ENCODE peak calls at places on chromosomes 2 and 18, in ten cellular contexts. S, J, V, D, I, R, K, L, X and Z are unnamed samples.

GRCh38 chr2:61177727-61178549 is 15.9 kb downstream of the C2orf74 start:
- DNase-seq in S (peak; percentile 26), J (peak; percentile 90), V (peak; percentile 45), D (peak; percentile 62), I (peak; percentile 16), R (peak; percentile 27), K (no peak), L (peak; percentile 44), X (no peak), Z (no peak)

GRCh38 chr18:46756559-46757201 is at the start of gene ST8SIA5:
- DNase-seq in S (no peak), J (no peak), V (peak; percentile 20), D (peak; percentile 74), I (no peak), R (no peak), K (no peak), L (no peak), X (no peak), Z (peak; percentile 5)

GRCh38 chr18:43931439-43931838 is 654.1 kb upstream of the SYT4 start:
- DNase-seq in S (peak; percentile 37), J (no peak), V (no peak), D (no peak), I (no peak), R (no peak), K (peak; percentile 20), L (peak; percentile 31), X (no peak), Z (no peak)

GRCh38 chr2:170743530-170744239 is 26.5 kb upstream of the ERICH2 start:
- DNase-seq in S (no peak), J (no peak), V (no peak), D (no peak), I (no peak), R (no peak), K (no peak), L (no peak), X (no peak), Z (no peak)

GRCh38 chr18:48122376-48122775 is 191.9 kb upstream of the SMAD2 start:
- DNase-seq in S (no peak), J (peak; percentile 45), V (no peak), D (no peak), I (no peak), R (no peak), K (no peak), L (no peak), X (no peak), Z (no peak)

GRCh38 chr2:240796543-240797499 is 23.2 kb downstream of the KIF1A start:
- DNase-seq in S (no peak), J (no peak), V (no peak), D (no peak), I (no peak), R (no peak), K (no peak), L (no peak), X (no peak), Z (no peak)

GRCh38 chr2:177772529-177772928 is 300.0 kb downstream of the PDE11A start:
- DNase-seq in S (peak; percentile 50), J (no peak), V (no peak), D (no peak), I (peak; percentile 22), R (no peak), K (no peak), L (peak; percentile 54), X (peak; percentile 45), Z (no peak)

GRCh38 chr18:13612111-13612997 is 114.0 kb downstream of the FAM210A start:
- DNase-seq in S (no peak), J (no peak), V (peak; percentile 58), D (no peak), I (no peak), R (peak; percentile 22), K (no peak), L (peak; percentile 2), X (no peak), Z (no peak)

GRCh38 chr2:35355056-35355455 is 1000.5 kb upstream of the CRIM1 start:
- DNase-seq in S (no peak), J (peak; percentile 68), V (no peak), D (no peak), I (no peak), R (no peak), K (no peak), L (no peak), X (no peak), Z (no peak)

GRCh38 chr18:26868968-26869586 is 3.6 kb upstream of the AQP4 start:
- DNase-seq in S (no peak), J (no peak), V (no peak), D (no peak), I (no peak), R (no peak), K (no peak), L (peak; percentile 7), X (no peak), Z (no peak)

GRCh38 chr2:232928564-232929302 is 58.7 kb downstream of the SNORC start:
- DNase-seq in S (no peak), J (no peak), V (no peak), D (peak; percentile 73), I (no peak), R (no peak), K (no peak), L (no peak), X (no peak), Z (no peak)

GRCh38 chr2:236663671-236664101 is 94.1 kb downstream of the ACKR3 start:
- DNase-seq in S (peak; percentile 34), J (peak; percentile 89), V (no peak), D (peak; percentile 19), I (no peak), R (no peak), K (no peak), L (peak; percentile 93), X (no peak), Z (no peak)

GRCh38 chr18:57547260-57547659 is 39.2 kb downstream of the FECH start:
- DNase-seq in S (no peak), J (no peak), V (no peak), D (no peak), I (no peak), R (no peak), K (no peak), L (no peak), X (no peak), Z (no peak)

GRCh38 chr2:55986700-55987440 is 63.3 kb upstream of the EFEMP1 start:
- DNase-seq in S (peak; percentile 49), J (no peak), V (no peak), D (no peak), I (no peak), R (no peak), K (no peak), L (peak; percentile 58), X (peak; percentile 11), Z (peak; percentile 48)

GRCh38 chr18:48930926-48931325 is 19.8 kb downstream of the SMAD7 start:
- DNase-seq in S (no peak), J (no peak), V (no peak), D (no peak), I (no peak), R (no peak), K (no peak), L (no peak), X (no peak), Z (no peak)

GRCh38 chr2:108271691-108272253 is 16.9 kb upstream of the SULT1C2 start:
- DNase-seq in S (peak; percentile 84), J (no peak), V (no peak), D (no peak), I (peak; percentile 59), R (no peak), K (no peak), L (peak; percentile 30), X (peak; percentile 81), Z (peak; percentile 58)

GRCh38 chr2:131055169-131056065 is 37.8 kb downstream of the FAM168B start:
- DNase-seq in S (peak; percentile 52), J (no peak), V (no peak), D (no peak), I (no peak), R (no peak), K (no peak), L (peak; percentile 18), X (no peak), Z (no peak)

GRCh38 chr2:232998666-232998985 is 14.4 kb downstream of the NGEF start:
- DNase-seq in S (no peak), J (peak; percentile 59), V (no peak), D (no peak), I (no peak), R (no peak), K (no peak), L (no peak), X (no peak), Z (no peak)

GRCh38 chr2:60125880-60126444 is 427.5 kb downstream of the BCL11A start:
- DNase-seq in S (no peak), J (no peak), V (no peak), D (no peak), I (no peak), R (no peak), K (no peak), L (no peak), X (no peak), Z (no peak)